ENCODE peak calls at places on chromosome 9, in ten cellular contexts. Y, N, W, H, U, E, O, L, I and S are unnamed samples. For H3K9me3, the result is how much of the 10 kb centered on the place peaks cover.

GRCh38 chr9:116165912-116166311 is 12.3 kb downstream of the PAPPA start:
- DNase-seq in I (no peak), O (no peak), H (no peak), W (no peak), E (no peak), U (peak), L (no peak), N (no peak), Y (no peak), S (no peak)

GRCh38 chr9:16727452-16728127 is 142.9 kb downstream of the BNC2 start:
- DNase-seq in Y (no peak), L (no peak), N (no peak), E (no peak), H (no peak), I (no peak), W (no peak), U (peak), O (no peak), S (no peak)

GRCh38 chr9:92710368-92710767 is 40.4 kb upstream of the IPPK start:
- DNase-seq in H (no peak), O (no peak), E (no peak), U (no peak), Y (no peak), I (no peak), W (no peak), L (no peak), N (no peak), S (no peak)

GRCh38 chr9:120443489-120443888 is 136.5 kb downstream of the CDK5RAP2 start:
- DNase-seq in E (no peak), U (peak), O (no peak), W (no peak), N (no peak), L (no peak), H (no peak), Y (no peak), I (no peak), S (no peak)

GRCh38 chr9:104794070-104794469 is 30.1 kb downstream of the NIPSNAP3B start:
- DNase-seq in O (no peak), U (no peak), I (no peak), Y (no peak), L (no peak), E (no peak), W (no peak), H (no peak), N (no peak), S (no peak)

GRCh38 chr9:126009047-126009446 is 261.9 kb downstream of the PBX3 start:
- DNase-seq in I (no peak), H (peak), U (no peak), W (no peak), O (no peak), E (no peak), L (no peak), Y (no peak), N (no peak), S (no peak)

GRCh38 chr9:68631811-68632210 is 73.2 kb upstream of the PIP5K1B start:
- DNase-seq in H (no peak), N (no peak), L (no peak), U (no peak), O (no peak), W (no peak), E (no peak), Y (no peak), I (no peak), S (no peak)

GRCh38 chr9:92635760-92636159 is 34.2 kb downstream of the IPPK start:
- DNase-seq in W (no peak), N (no peak), O (no peak), E (no peak), I (peak), Y (no peak), L (no peak), H (peak), U (no peak), S (no peak)

GRCh38 chr9:127835930-127836586 is 18.4 kb downstream of the ENG start:
- DNase-seq in O (peak), U (peak), Y (no peak), H (no peak), E (peak), N (no peak), L (no peak), W (no peak), I (no peak), S (no peak)

GRCh38 chr9:127449332-127449966 is 1.8 kb downstream of the RPL12 start:
- DNase-seq in I (no peak), H (no peak), W (no peak), L (no peak), O (no peak), U (no peak), N (no peak), E (no peak), Y (no peak), S (no peak)

GRCh38 chr9:136401173-136401922 is 1.4 kb upstream of the SNAPC4 start:
- DNase-seq in N (no peak), Y (no peak), W (no peak), E (no peak), L (no peak), O (no peak), I (no peak), U (peak), H (no peak), S (no peak)

GRCh38 chr9:33140406-33141360 is 26.5 kb downstream of the B4GALT1 start:
- DNase-seq in L (no peak), E (no peak), O (no peak), N (no peak), U (no peak), H (no peak), I (no peak), W (no peak), Y (no peak), S (no peak)

GRCh38 chr9:107422189-107422802 is 67.3 kb downstream of the KLF4 start:
- DNase-seq in U (peak), Y (no peak), L (peak), I (peak), W (peak), O (peak), H (peak), N (no peak), E (peak), S (no peak)

GRCh38 chr9:127360205-127360604 is 36.8 kb upstream of the SLC2A8 start:
- DNase-seq in U (no peak), L (no peak), E (no peak), I (no peak), H (no peak), W (no peak), O (no peak), Y (no peak), N (no peak), S (no peak)

GRCh38 chr9:19876569-19877316 is 87.9 kb upstream of the SLC24A2 start:
- DNase-seq in W (no peak), E (no peak), I (no peak), U (no peak), Y (no peak), O (no peak), N (no peak), L (no peak), H (no peak), S (no peak)

GRCh38 chr9:16442622-16443021 is 427.8 kb downstream of the BNC2 start:
- DNase-seq in L (peak), W (no peak), U (peak), O (no peak), N (no peak), Y (peak), H (peak), E (no peak), I (no peak), S (no peak)

GRCh38 chr9:14111670-14112069 is 202.3 kb downstream of the NFIB start:
- DNase-seq in H (no peak), L (no peak), W (no peak), O (no peak), E (no peak), N (no peak), U (peak), Y (no peak), I (no peak), S (no peak)

GRCh38 chr9:130825051-130825651 is 9.9 kb upstream of the ABL1 start:
- DNase-seq in U (peak), N (no peak), I (no peak), O (peak), Y (no peak), H (peak), L (peak), E (no peak), W (peak), S (no peak)

GRCh38 chr9:95078934-95079333 is 238.6 kb downstream of the FANCC start:
- DNase-seq in I (peak), L (no peak), W (no peak), O (no peak), E (no peak), Y (no peak), U (no peak), H (peak), N (no peak), S (no peak)

GRCh38 chr9:129839324-129840023 is 4.2 kb downstream of the USP20 start:
- DNase-seq in L (no peak), H (no peak), W (no peak), U (no peak), I (no peak), N (no peak), E (no peak), Y (no peak), O (no peak), S (no peak)

GRCh38 chr9:27005491-27005890 is at the start of gene LRRC19:
- DNase-seq in U (no peak), H (no peak), O (no peak), Y (no peak), W (no peak), N (no peak), E (no peak), L (no peak), I (no peak), S (no peak)

GRCh38 chr9:68678430-68678829 is 26.6 kb upstream of the PIP5K1B start:
- DNase-seq in Y (no peak), O (no peak), L (no peak), I (no peak), N (no peak), H (peak), U (peak), W (no peak), E (no peak), S (no peak)

GRCh38 chr9:74336161-74336560 is 161.0 kb upstream of the RORB start:
- DNase-seq in O (no peak), Y (no peak), W (no peak), L (no peak), N (no peak), H (no peak), E (no peak), U (no peak), I (no peak), S (no peak)

GRCh38 chr9:6893350-6894131 is 135.8 kb downstream of the KDM4C start:
- DNase-seq in Y (no peak), E (no peak), L (no peak), I (no peak), U (no peak), H (no peak), O (no peak), N (no peak), W (no peak), S (no peak)

GRCh38 chr9:127721391-127721821 is 5.5 kb downstream of the TTC16 start:
- DNase-seq in W (peak), U (no peak), E (no peak), N (peak), H (no peak), L (no peak), Y (peak), I (no peak), O (peak), S (no peak)

GRCh38 chr9:4333231-4333740 is 33.4 kb upstream of the GLIS3 start:
- DNase-seq in U (no peak), W (no peak), H (no peak), L (no peak), Y (no peak), N (no peak), O (no peak), E (no peak), I (no peak), S (no peak)

GRCh38 chr9:81776834-81777233 is 87.5 kb upstream of the TLE1 start:
- DNase-seq in H (no peak), U (no peak), E (no peak), W (no peak), O (peak), Y (no peak), I (peak), N (no peak), L (no peak), S (no peak)

GRCh38 chr9:106107716-106108115 is 413.4 kb downstream of the TMEM38B start:
- DNase-seq in E (no peak), O (no peak), U (no peak), H (no peak), I (no peak), W (no peak), N (no peak), L (no peak), Y (no peak), S (no peak)

GRCh38 chr9:128412120-128412790 is 8.4 kb upstream of the CERCAM start:
- DNase-seq in Y (no peak), U (peak), N (peak), H (peak), E (peak), L (peak), I (peak), W (peak), O (peak), S (peak)

GRCh38 chr9:98860871-98861293 is 53.4 kb downstream of the GALNT12 start:
- DNase-seq in I (peak), U (peak), N (no peak), O (peak), L (peak), W (peak), Y (no peak), E (peak), H (peak), S (no peak)

GRCh38 chr9:130927995-130928900 is 10.8 kb downstream of the FIBCD1 start:
- DNase-seq in I (peak), H (no peak), Y (peak), O (peak), L (no peak), W (peak), U (peak), N (no peak), E (peak), S (no peak)

GRCh38 chr9:114413909-114414308 is 26.1 kb upstream of the AKNA start:
- DNase-seq in L (no peak), O (no peak), U (peak), H (no peak), E (no peak), I (no peak), W (no peak), N (no peak), Y (no peak), S (no peak)
- H3K9me3 ChIP-seq in L (under half), O (under half), U (under half), H (under half), E (under half), I (under half), W (under half), N (under half), Y (under half), S (under half)

DNA sequence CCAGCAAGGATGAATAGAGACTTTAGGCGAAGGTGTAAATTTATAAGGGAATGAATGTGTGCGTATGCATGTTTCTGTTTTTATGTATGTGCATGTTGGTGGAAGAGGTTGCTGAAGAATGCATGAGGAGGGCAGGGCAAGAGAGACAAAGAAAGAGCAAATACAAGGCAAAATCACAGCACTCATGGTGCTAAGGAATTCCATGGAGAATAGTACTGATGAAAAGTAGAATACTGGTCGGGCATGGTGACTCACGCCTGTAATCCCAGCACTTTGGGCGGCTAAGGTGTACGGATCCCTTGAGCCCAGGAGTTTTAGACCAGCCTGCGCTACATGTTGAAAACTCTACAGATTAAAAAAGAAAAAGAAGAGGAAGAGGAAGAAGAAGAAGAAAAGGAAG is 762.2 kb upstream of the PTPRD start:
- DNase-seq in O (no peak), H (no peak), L (no peak), N (no peak), E (no peak), Y (no peak), U (no peak), I (no peak), W (no peak), S (no peak)
- H3K9me3 ChIP-seq in O (under half), H (under half), L (under half), N (under half), E (under half), Y (under half), U (under half), I (under half), W (under half), S (under half)

DNA sequence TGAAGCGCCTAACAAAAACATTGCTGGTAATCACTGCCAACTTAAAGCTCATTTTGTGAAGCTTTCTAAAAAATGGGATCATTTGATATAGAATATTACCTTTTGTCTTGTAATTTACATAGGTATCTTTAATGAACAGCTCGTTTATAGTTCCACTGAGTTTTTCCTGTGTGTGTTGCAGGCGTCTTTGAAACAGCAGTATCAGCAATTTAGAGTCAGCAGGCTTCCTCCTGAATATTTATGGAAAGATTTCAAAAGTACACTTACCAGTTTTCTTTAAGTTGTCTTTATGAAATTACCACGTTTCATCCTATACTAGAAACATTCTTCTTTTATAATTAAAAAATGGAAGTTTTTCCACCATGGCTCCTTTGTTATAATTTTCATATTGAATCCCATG is 140.3 kb upstream of the GRIN3A start:
- DNase-seq in L (no peak), Y (no peak), H (no peak), N (no peak), W (no peak), E (no peak), U (no peak), O (no peak), I (no peak), S (no peak)
- H3K9me3 ChIP-seq in L (under half), Y (under half), H (under half), N (under half), W (under half), E (under half), U (under half), O (under half), I (under half), S (under half)

GRCh38 chr9:134063088-134063875 is 4.5 kb downstream of the BRD3 start:
- DNase-seq in N (no peak), H (peak), O (no peak), E (no peak), L (no peak), Y (peak), W (no peak), U (no peak), I (peak), S (no peak)
- H3K9me3 ChIP-seq in N (under half), H (under half), O (under half), E (under half), L (under half), Y (under half), W (under half), U (under half), I (under half), S (under half)

DNA sequence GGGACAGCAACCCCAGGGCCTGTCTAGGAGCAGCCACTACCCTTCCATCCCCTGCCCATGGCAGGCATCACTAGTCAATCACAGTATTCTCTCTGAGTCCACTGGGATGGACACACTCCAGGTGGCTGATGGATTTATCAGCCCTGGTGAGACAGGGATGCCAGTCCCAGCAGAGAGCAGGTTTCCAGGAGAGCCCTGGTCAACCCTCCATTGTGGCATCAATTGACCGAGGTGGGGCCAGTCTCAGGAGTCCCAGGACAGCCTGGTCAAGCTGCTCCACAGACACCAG is 107.5 kb upstream of the SARDH start:
- DNase-seq in N (no peak), Y (no peak), I (no peak), E (no peak), H (no peak), L (no peak), U (no peak), W (no peak), O (no peak), S (no peak)
- H3K9me3 ChIP-seq in N (under half), Y (under half), I (under half), E (under half), H (under half), L (under half), U (under half), W (under half), O (under half), S (under half)

GRCh38 chr9:21854119-21854518 is 51.7 kb downstream of the MTAP start:
- DNase-seq in N (no peak), I (no peak), Y (no peak), W (no peak), L (no peak), U (no peak), E (no peak), O (no peak), H (no peak), S (no peak)

GRCh38 chr9:21853414-21853813 is 51.0 kb downstream of the MTAP start:
- DNase-seq in E (no peak), L (no peak), I (peak), H (no peak), N (no peak), U (no peak), Y (no peak), W (no peak), O (peak), S (no peak)

GRCh38 chr9:21854594-21854993 is 52.2 kb downstream of the MTAP start:
- DNase-seq in O (peak), W (peak), E (no peak), Y (peak), N (no peak), U (peak), H (no peak), I (peak), L (no peak), S (no peak)

GRCh38 chr9:21852751-21853150 is 50.3 kb downstream of the MTAP start:
- DNase-seq in L (no peak), N (no peak), W (no peak), O (no peak), E (no peak), U (no peak), Y (no peak), I (no peak), H (no peak), S (no peak)

GRCh38 chr9:21848615-21849014 is 46.2 kb downstream of the MTAP start:
- DNase-seq in Y (no peak), O (no peak), N (no peak), E (no peak), I (no peak), H (no peak), L (no peak), W (no peak), U (no peak), S (no peak)
- H3K9me3 ChIP-seq in Y (under half), O (under half), N (under half), E (under half), I (under half), H (half or more), L (under half), W (under half), U (under half), S (under half)

DNA sequence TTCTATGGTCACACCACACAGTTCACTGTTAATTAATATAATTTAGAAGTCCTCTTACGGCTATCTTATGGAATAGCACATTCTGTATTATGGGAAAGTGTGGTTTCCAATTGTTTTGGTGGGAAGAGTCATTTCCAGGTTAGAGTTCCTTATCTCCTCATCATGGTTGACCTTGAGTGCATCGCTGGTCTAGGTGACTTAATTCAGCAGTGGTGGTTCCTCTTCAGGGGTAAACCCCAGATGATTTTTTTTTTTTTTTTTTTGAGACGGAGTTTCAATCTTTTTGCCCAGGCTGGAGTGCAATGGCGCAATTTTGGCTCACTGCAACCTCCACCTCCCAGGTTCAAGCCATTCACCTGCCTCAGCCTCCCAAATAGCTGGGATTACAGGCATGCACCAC is 106.9 kb downstream of the UGCG start:
- DNase-seq in E (no peak), W (no peak), N (no peak), O (no peak), U (no peak), L (no peak), Y (no peak), H (no peak), I (no peak), S (no peak)
- H3K9me3 ChIP-seq in E (under half), W (under half), N (under half), O (under half), U (under half), L (under half), Y (under half), H (under half), I (under half), S (under half)